ENCODE peak calls at places on chromosomes 1 and 21, in five cellular contexts. One of them, this sample, is unnamed.

GRCh38 chr1:62082456-62083363 is 111.9 kb upstream of the L1TD1 start:
- DNase-seq in H4: peak
- DNase-seq in HuH-7.5: peak
- DNase-seq in GM12891: peak
- DNase-seq in kidney tubule cell: peak
- DNase-seq in this sample: peak

GRCh38 chr1:145858238-145858936 is 494 bp downstream of the PIAS3 start:
- DNase-seq in H4: peak
- DNase-seq in HuH-7.5: peak
- DNase-seq in GM12891: peak
- DNase-seq in kidney tubule cell: peak
- DNase-seq in this sample: peak

GRCh38 chr21:45420623-45421041 is 15.7 kb downstream of the COL18A1 start:
- DNase-seq in H4: no peak
- DNase-seq in HuH-7.5: no peak
- DNase-seq in GM12891: no peak
- DNase-seq in kidney tubule cell: peak
- DNase-seq in this sample: peak

GRCh38 chr1:225668222-225668621 is 15.3 kb upstream of the ENAH start:
- DNase-seq in H4: no peak
- DNase-seq in HuH-7.5: no peak
- DNase-seq in GM12891: no peak
- DNase-seq in kidney tubule cell: no peak
- DNase-seq in this sample: no peak

GRCh38 chr1:159188375-159188788 is 16.3 kb upstream of the ACKR1 start:
- DNase-seq in H4: no peak
- DNase-seq in HuH-7.5: no peak
- DNase-seq in GM12891: no peak
- DNase-seq in kidney tubule cell: peak
- DNase-seq in this sample: peak

GRCh38 chr1:28354121-28354520 is 15.4 kb upstream of the PHACTR4 start:
- DNase-seq in H4: peak
- DNase-seq in HuH-7.5: no peak
- DNase-seq in GM12891: no peak
- DNase-seq in kidney tubule cell: peak
- DNase-seq in this sample: no peak

GRCh38 chr1:210584439-210585113 is 255.9 kb downstream of the HHAT start:
- DNase-seq in H4: peak
- DNase-seq in HuH-7.5: peak
- DNase-seq in GM12891: peak
- DNase-seq in kidney tubule cell: peak
- DNase-seq in this sample: peak

GRCh38 chr1:50023292-50024159 is at the start of gene AGBL4:
- DNase-seq in H4: peak
- DNase-seq in HuH-7.5: no peak
- DNase-seq in GM12891: no peak
- DNase-seq in kidney tubule cell: peak
- DNase-seq in this sample: peak

GRCh38 chr1:213512316-213512715 is 461.3 kb downstream of the RPS6KC1 start:
- DNase-seq in H4: no peak
- DNase-seq in HuH-7.5: no peak
- DNase-seq in GM12891: no peak
- DNase-seq in kidney tubule cell: no peak
- DNase-seq in this sample: no peak

GRCh38 chr1:40829631-40830245 is 32.4 kb downstream of the CITED4 start:
- DNase-seq in H4: no peak
- DNase-seq in HuH-7.5: no peak
- DNase-seq in GM12891: no peak
- DNase-seq in kidney tubule cell: no peak
- DNase-seq in this sample: no peak

GRCh38 chr1:25821630-25822091 is 1.9 kb downstream of the MTFR1L start:
- DNase-seq in H4: no peak
- DNase-seq in HuH-7.5: no peak
- DNase-seq in GM12891: no peak
- DNase-seq in kidney tubule cell: peak
- DNase-seq in this sample: peak

GRCh38 chr1:1764876-1765478 is 13.3 kb downstream of the NADK start:
- DNase-seq in H4: no peak
- DNase-seq in HuH-7.5: no peak
- DNase-seq in GM12891: no peak
- DNase-seq in kidney tubule cell: no peak
- DNase-seq in this sample: peak

GRCh38 chr1:60870269-60870668 is 212.1 kb upstream of the NFIA start:
- DNase-seq in H4: no peak
- DNase-seq in HuH-7.5: no peak
- DNase-seq in GM12891: no peak
- DNase-seq in kidney tubule cell: no peak
- DNase-seq in this sample: no peak

GRCh38 chr1:222928212-222928611 is 113.4 kb downstream of the DISP1 start:
- DNase-seq in H4: peak
- DNase-seq in HuH-7.5: peak
- DNase-seq in GM12891: no peak
- DNase-seq in kidney tubule cell: peak
- DNase-seq in this sample: peak

GRCh38 chr1:198491596-198491995 is 48.9 kb downstream of the ATP6V1G3 start:
- DNase-seq in H4: no peak
- DNase-seq in HuH-7.5: no peak
- DNase-seq in GM12891: no peak
- DNase-seq in kidney tubule cell: no peak
- DNase-seq in this sample: no peak

GRCh38 chr1:116806671-116807070 is 52.4 kb downstream of the CD2 start:
- DNase-seq in H4: no peak
- DNase-seq in HuH-7.5: no peak
- DNase-seq in GM12891: no peak
- DNase-seq in kidney tubule cell: no peak
- DNase-seq in this sample: no peak

GRCh38 chr1:110240476-110241210 is 30.5 kb downstream of the KCNC4 start:
- DNase-seq in H4: no peak
- DNase-seq in HuH-7.5: no peak
- DNase-seq in GM12891: no peak
- DNase-seq in kidney tubule cell: no peak
- DNase-seq in this sample: no peak

GRCh38 chr1:183417691-183418491 is at the start of gene NMNAT2:
- DNase-seq in H4: no peak
- DNase-seq in HuH-7.5: no peak
- DNase-seq in GM12891: no peak
- DNase-seq in kidney tubule cell: no peak
- DNase-seq in this sample: peak

This sample was measured in thyroid gland.